ENCODE peak calls at places on chromosomes 6 and 20, in eight cellular contexts. T, V, U, Y, C, E, F and P are unnamed samples.

GRCh38 chr6:147204843-147205311 is 660 bp downstream of the STXBP5 start:
- DNase-seq in U (no peak), F (peak), Y (no peak), V (peak), E (no peak), T (no peak), C (no peak), P (no peak)

GRCh38 chr20:38298768-38299288 is 5.1 kb upstream of the BPI start:
- DNase-seq in T (peak), V (peak), C (peak), F (peak), U (peak), E (peak), Y (peak), P (peak)

GRCh38 chr20:16212790-16213189 is 360.5 kb downstream of the KIF16B start:
- DNase-seq in C (no peak), F (no peak), U (no peak), T (no peak), V (no peak), E (no peak), Y (no peak), P (no peak)

GRCh38 chr6:92989656-92990055 is 429.7 kb downstream of the EPHA7 start:
- DNase-seq in E (no peak), V (no peak), U (no peak), F (no peak), Y (no peak), T (no peak), C (no peak), P (no peak)

GRCh38 chr20:48541581-48542071 is 286.2 kb downstream of the PREX1 start:
- DNase-seq in Y (no peak), C (peak), V (no peak), E (no peak), F (no peak), U (no peak), T (no peak), P (no peak)

GRCh38 chr6:159833556-159833955 is 33.5 kb downstream of the PNLDC1 start:
- DNase-seq in E (no peak), C (no peak), Y (no peak), U (no peak), V (no peak), F (peak), T (no peak), P (peak)

GRCh38 chr6:53794073-53794719 is 609 bp upstream of the LRRC1 start:
- DNase-seq in Y (peak), U (no peak), V (peak), E (peak), C (peak), F (peak), T (peak), P (peak)

GRCh38 chr6:46191961-46192360 is 21.2 kb upstream of the ENPP5 start:
- DNase-seq in T (no peak), E (no peak), F (peak), C (no peak), V (peak), U (no peak), Y (no peak), P (peak)

GRCh38 chr6:34301408-34301807 is 52.6 kb upstream of the SMIM29 start:
- DNase-seq in F (peak), V (no peak), C (no peak), T (no peak), Y (no peak), U (peak), E (peak), P (peak)

DNA sequence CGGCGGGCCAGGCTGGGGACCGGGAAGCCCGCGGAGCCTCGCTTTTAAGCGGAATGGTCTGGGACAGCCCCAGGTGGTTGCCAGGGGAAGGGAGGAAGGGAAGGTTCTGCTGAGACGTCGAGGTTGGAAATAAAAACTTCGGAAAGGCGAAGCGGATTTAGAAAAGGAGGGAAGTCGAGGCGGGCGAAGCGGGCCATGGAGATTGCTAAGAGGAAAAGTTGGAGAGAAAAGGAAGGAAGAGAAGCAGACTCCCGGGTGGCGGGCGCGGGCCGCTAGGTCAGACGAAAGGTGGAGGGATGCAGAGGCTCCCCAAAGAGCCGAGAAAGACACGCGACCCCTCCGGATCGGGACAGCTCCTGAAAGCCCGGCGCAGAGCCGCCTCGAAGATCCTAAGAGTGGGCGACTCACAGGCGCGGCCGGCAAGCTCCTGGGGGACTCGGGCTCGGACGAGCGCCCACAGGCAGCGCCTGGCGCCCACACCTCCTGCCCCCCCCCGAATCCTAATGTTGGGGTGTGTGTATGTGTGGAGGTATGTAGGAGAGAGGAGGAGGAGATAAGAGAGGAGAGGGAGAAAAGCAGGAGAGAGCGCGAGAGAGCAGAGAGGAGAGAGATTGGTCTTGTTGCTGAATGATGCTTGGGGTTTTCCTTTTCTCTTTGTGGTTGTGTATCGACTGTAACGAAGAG is 1.4 kb downstream of the TFAP2B start:
- DNase-seq in F (no peak), E (no peak), U (no peak), V (no peak), C (no peak), Y (no peak), T (no peak), P (no peak)
- H3K4me3 ChIP-seq in F (no peak), E (peak), U (peak), V (no peak), C (no peak), Y (peak), T (no peak), P (no peak)

GRCh38 chr6:132792510-132792909 is 5.9 kb downstream of the SLC18B1 start:
- DNase-seq in V (no peak), U (no peak), C (no peak), T (no peak), Y (no peak), E (no peak), F (no peak), P (no peak)
- TF ChIP-seq CTCF in V (no peak), U (no peak), C (no peak), T (no peak), Y (no peak), E (no peak), F (no peak), P (no peak)

GRCh38 chr6:31580446-31580755 is 1.8 kb downstream of the LTB start:
- DNase-seq in T (no peak), F (no peak), Y (no peak), U (no peak), E (no peak), V (no peak), C (no peak), P (no peak)
- H3K4me3 ChIP-seq in T (peak), F (peak), Y (peak), U (peak), E (peak), V (peak), C (peak), P (peak)

GRCh38 chr6:39301606-39302005 is 12.6 kb downstream of the KCNK17 start:
- DNase-seq in T (no peak), F (no peak), C (no peak), E (no peak), U (no peak), Y (no peak), V (no peak), P (no peak)
- TF ChIP-seq CTCF in T (no peak), F (no peak), C (no peak), E (no peak), U (no peak), Y (peak), V (no peak), P (peak)

DNA sequence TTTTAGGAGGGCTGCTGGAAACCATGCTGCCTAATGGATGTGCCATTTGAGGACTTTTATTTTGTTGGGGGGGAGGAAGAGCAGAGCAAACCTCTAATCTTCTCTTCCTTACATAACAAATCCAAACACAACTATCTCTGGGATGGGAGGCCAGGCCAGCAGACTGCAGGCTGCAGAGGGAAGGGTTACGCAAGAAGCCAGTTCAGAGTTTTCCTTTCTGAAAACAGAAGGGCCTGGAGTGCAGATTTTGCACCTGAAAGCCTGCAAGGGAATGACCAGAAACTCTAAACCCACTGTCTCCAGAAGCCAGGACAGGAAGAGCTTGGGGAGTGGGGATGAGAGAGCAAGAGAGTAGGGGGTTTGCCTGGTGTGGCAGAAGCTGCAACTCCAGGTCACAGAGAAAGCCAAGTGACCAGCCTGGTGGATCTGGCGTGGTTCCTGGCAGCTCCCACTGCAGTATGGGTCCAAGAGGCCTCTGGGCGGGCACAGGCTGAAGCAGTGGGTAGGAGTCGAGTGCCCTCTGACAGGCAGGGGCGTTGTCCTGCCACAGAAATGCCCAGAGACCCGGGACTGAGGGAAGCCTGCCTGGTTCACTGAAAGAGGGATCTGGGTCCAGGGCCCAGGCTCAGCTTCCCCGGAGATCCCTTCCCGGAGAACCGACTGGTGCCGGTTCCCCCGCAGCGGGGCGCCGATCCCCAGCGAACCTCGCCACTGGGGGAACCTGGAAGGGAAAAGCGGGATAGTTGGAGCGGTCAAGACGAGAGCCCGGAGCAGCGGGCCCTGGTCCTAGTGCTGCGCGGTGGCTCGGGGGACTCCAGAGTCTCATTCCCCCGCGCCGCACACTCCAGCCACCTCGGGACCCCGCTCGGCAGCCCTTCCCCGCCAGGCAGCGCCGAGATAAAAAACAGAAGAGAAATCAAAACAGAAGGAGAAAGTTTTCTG is 6.7 kb downstream of the MAFB start:
- DNase-seq in F (peak), U (no peak), V (no peak), E (no peak), Y (no peak), C (no peak), T (peak), P (peak)
- H3K4me3 ChIP-seq in F (no peak), U (peak), V (peak), E (peak), Y (no peak), C (no peak), T (peak), P (peak)

GRCh38 chr6:158347335-158347734 is 35.1 kb downstream of the TULP4 start:
- DNase-seq in C (no peak), E (no peak), V (no peak), U (no peak), T (no peak), F (no peak), Y (no peak), P (no peak)
- TF ChIP-seq CTCF in C (no peak), E (no peak), V (no peak), U (no peak), T (no peak), F (no peak), Y (no peak), P (no peak)

GRCh38 chr6:169253341-169253740 is 305 bp downstream of the THBS2 start:
- DNase-seq in F (no peak), T (no peak), E (no peak), Y (no peak), C (no peak), U (no peak), V (no peak), P (no peak)
- H3K4me3 ChIP-seq in F (peak), T (no peak), E (peak), Y (peak), C (peak), U (peak), V (no peak), P (peak)

GRCh38 chr6:138864343-138864890 is 68.5 kb downstream of the ECT2L start:
- DNase-seq in F (no peak), T (no peak), V (no peak), C (no peak), E (no peak), U (no peak), Y (no peak), P (no peak)
- TF ChIP-seq CTCF in F (no peak), T (no peak), V (no peak), C (no peak), E (no peak), U (no peak), Y (no peak), P (no peak)

GRCh38 chr20:58142843-58143185 is 85.6 kb downstream of the ANKRD60 start:
- DNase-seq in E (peak), U (no peak), V (no peak), F (no peak), T (no peak), C (no peak), Y (peak), P (no peak)
- H3K4me3 ChIP-seq in E (no peak), U (no peak), V (no peak), F (no peak), T (no peak), C (no peak), Y (no peak), P (no peak)